ENCODE peak calls at places on chromosome 1, in six cellular contexts. E is BJ; K is adrenal gland; T is NB4; B is dorsolateral prefrontal cortex; O is CD4-positive, alpha-beta memory T cell. L is an unnamed sample.

GRCh38 chr1:2602311-2602835 is 15.8 kb downstream of the PRXL2B start:
- DNase-seq in B (no peak), E (no peak), T (no peak), K (no peak), O (no peak), L (no peak)

GRCh38 chr1:54016343-54017282 is 1.4 kb downstream of the LDLRAD1 start:
- DNase-seq in K (peak), O (no peak), T (peak), E (peak), B (no peak), L (no peak)

GRCh38 chr1:184186167-184186566 is 134.6 kb downstream of the TSEN15 start:
- DNase-seq in B (no peak), K (no peak), O (no peak), T (no peak), E (no peak), L (no peak)

GRCh38 chr1:222582099-222582774 is 7.5 kb downstream of the TAF1A start:
- DNase-seq in T (no peak), K (no peak), O (no peak), E (peak), B (no peak), L (no peak)

GRCh38 chr1:11563560-11564069 is 84.7 kb downstream of the DISP3 start:
- DNase-seq in O (no peak), E (no peak), T (peak), B (no peak), K (no peak), L (peak)

GRCh38 chr1:17419626-17420328 is 19.7 kb downstream of the RCC2 start:
- DNase-seq in K (peak), O (peak), T (peak), B (no peak), E (no peak), L (no peak)

GRCh38 chr1:173554541-173555250 is 48.2 kb downstream of the SLC9C2 start:
- DNase-seq in O (no peak), B (no peak), K (no peak), E (no peak), T (no peak), L (no peak)

GRCh38 chr1:192552619-192553225 is 22.9 kb upstream of the RGS1 start:
- DNase-seq in E (no peak), O (no peak), K (no peak), B (no peak), T (no peak), L (no peak)

GRCh38 chr1:21857142-21857839 is 45.2 kb downstream of the LDLRAD2 start:
- DNase-seq in E (no peak), T (peak), O (no peak), B (no peak), K (no peak), L (no peak)

GRCh38 chr1:155177192-155177917 is 3.7 kb downstream of the TRIM46 start:
- DNase-seq in B (peak), E (no peak), K (no peak), T (peak), O (no peak), L (no peak)

GRCh38 chr1:201742476-201742875 is 86.5 kb upstream of the IPO9 start:
- DNase-seq in K (no peak), T (peak), O (no peak), B (no peak), E (peak), L (no peak)

GRCh38 chr1:218350909-218351616 is 5.9 kb downstream of the TGFB2 start:
- DNase-seq in E (no peak), B (no peak), K (no peak), O (no peak), T (no peak), L (no peak)

GRCh38 chr1:2098839-2099785 is 48.9 kb downstream of the PRKCZ start:
- DNase-seq in B (peak), O (no peak), E (no peak), T (no peak), K (no peak), L (no peak)

GRCh38 chr1:109112056-109112651 is 1.8 kb upstream of the ELAPOR1 start:
- DNase-seq in B (no peak), E (no peak), T (peak), O (peak), K (no peak), L (no peak)

GRCh38 chr1:109113787-109114568 is at the start of gene ELAPOR1:
- DNase-seq in B (peak), O (peak), E (no peak), T (no peak), K (peak), L (no peak)

GRCh38 chr1:109111386-109112055 is 2.4 kb upstream of the ELAPOR1 start:
- DNase-seq in E (no peak), T (peak), O (no peak), K (no peak), B (no peak), L (no peak)

GRCh38 chr1:109109906-109110305 is 4.0 kb upstream of the ELAPOR1 start:
- DNase-seq in K (no peak), E (no peak), T (no peak), B (no peak), O (no peak), L (no peak)

DNA sequence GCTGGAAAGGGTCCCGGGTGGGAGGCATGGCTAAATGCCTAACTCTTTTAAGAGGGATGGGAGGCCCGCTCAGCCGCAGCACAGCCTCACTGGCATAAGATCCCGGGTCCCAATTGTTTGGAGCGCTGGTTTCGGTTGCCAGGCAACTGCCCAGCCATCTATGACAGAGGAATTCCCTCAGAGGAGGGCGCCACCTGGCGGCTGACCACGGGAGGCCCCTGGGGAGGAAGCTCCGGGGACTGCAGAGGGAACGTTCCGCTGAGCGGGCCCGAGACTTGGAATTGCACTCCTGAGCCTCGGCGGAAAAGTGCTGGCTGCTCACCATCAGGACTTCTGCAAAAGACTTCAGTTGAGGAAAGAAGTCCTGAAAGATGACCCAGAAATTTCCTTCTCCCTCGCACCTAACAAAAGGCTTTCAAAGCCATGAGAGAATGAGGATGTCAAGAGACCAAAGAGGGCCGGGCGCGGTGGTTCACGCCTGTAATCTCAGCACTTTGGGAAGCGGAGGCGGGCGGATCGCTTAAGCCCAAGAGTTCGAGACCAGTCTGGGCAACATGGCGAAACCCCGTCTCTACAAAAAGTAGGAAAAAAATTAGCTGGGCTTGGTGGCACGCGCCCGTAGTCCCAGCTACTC is 1.1 kb upstream of the ELAPOR1 start:
- DNase-seq in O (peak), E (peak), T (peak), B (peak), K (peak), L (peak)
- H3K4me3 ChIP-seq in O (no peak), E (peak), T (no peak), B (peak), K (no peak), L (peak)

DNA sequence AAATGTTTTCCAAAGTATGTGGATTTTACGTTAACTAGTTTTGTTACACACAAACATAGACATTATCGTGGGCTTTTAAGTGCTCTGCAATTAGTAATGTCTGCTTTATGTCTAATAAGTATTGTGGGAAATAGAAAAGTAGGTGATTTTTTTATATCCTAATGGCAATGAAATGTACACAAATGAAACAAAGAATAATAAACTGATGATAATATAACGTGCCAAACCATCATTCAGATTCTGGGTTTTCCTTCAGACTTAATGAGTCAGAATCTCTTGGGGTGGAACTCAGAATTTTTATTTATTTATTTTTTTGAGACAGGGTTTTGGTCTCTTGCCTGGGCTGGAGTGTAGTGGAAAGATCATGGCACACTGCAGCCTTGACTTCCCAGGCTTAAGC is 2.0 kb downstream of the TMEM183A start:
- DNase-seq in B (no peak), K (no peak), E (no peak), T (no peak), O (no peak), L (no peak)
- H3K4me3 ChIP-seq in B (no peak), K (no peak), E (no peak), T (peak), O (no peak), L (no peak)

GRCh38 chr1:13893456-13893855 is 193.5 kb downstream of the PRDM2 start:
- DNase-seq in E (no peak), B (no peak), K (no peak), O (no peak), T (no peak), L (no peak)
- H3K4me3 ChIP-seq in E (no peak), B (peak), K (no peak), O (no peak), T (no peak), L (peak)

GRCh38 chr1:203177471-203178039 is 1.9 kb upstream of the MYBPH start:
- DNase-seq in T (peak), E (no peak), B (no peak), K (peak), O (no peak), L (no peak)
- H3K4me3 ChIP-seq in T (no peak), E (no peak), B (no peak), K (no peak), O (no peak), L (no peak)

GRCh38 chr1:44409019-44409602 is 4.1 kb downstream of the RNF220 start:
- DNase-seq in E (no peak), T (no peak), O (no peak), B (no peak), K (no peak), L (no peak)

GRCh38 chr1:44409741-44410140 is 4.7 kb downstream of the RNF220 start:
- DNase-seq in B (no peak), E (no peak), O (no peak), K (no peak), T (no peak), L (no peak)

GRCh38 chr1:44407430-44408180 is 2.5 kb downstream of the RNF220 start:
- DNase-seq in K (no peak), B (no peak), E (no peak), O (no peak), T (no peak), L (no peak)

GRCh38 chr1:44406761-44407429 is 1.8 kb downstream of the RNF220 start:
- DNase-seq in O (peak), B (no peak), K (no peak), E (no peak), T (no peak), L (no peak)

GRCh38 chr1:44408181-44409018 is 3.3 kb downstream of the RNF220 start:
- DNase-seq in B (no peak), E (no peak), K (no peak), O (no peak), T (no peak), L (no peak)
- H3K4me3 ChIP-seq in B (peak), E (no peak), K (no peak), O (no peak), T (no peak), L (no peak)

DNA sequence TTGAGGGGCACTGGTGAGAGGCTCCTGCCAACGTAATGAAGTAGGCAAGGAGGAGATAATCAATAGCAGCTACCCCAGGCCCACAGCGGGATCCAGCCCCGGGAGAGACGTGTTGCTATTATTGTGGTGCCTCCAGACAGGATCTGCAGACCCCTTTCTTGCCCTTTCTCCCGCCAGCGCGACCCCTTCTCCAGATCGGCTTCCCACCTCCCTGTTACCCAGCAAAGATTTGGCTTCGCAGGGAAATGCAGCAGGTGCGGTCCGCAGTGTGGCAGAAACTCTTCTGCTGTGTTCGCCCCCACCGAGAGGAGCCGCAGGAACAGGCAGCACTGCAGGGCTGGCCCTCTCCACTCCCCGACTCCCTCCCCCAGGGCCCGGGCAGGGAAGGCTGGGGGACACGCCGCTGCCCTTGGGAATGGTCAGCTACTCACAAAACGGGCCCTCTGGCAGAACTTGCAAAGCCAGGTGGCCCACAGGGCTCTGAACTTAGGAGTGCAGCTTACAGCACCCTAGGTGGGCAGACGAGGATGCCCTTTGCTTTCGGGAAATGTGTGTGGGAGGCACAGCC is 1.6 kb upstream of the KCNA2 start:
- DNase-seq in E (no peak), B (no peak), T (no peak), K (no peak), O (peak), L (no peak)
- H3K4me3 ChIP-seq in E (no peak), B (peak), T (no peak), K (no peak), O (no peak), L (no peak)

L was measured in skeletal muscle cell.